ENCODE peak calls at places on chromosomes 2 and 18, in four cellular contexts. H, A, D and E are unnamed samples.

GRCh38 chr2:9692392-9693137 is 61.8 kb upstream of the YWHAQ start:
- DNase-seq in A (no peak), D (peak), H (peak), E (no peak)

GRCh38 chr2:214542866-214543265 is 132.0 kb downstream of the VWC2L start:
- DNase-seq in H (no peak), A (no peak), D (no peak), E (no peak)

GRCh38 chr2:169840747-169841142 is 13.5 kb downstream of the UBR3 start:
- DNase-seq in H (no peak), A (no peak), D (no peak), E (no peak)

GRCh38 chr2:160068906-160069305 is 6.5 kb upstream of the PLA2R1 start:
- DNase-seq in A (no peak), D (no peak), H (no peak), E (no peak)

GRCh38 chr2:152587187-152587947 is 129.9 kb downstream of the PRPF40A start:
- DNase-seq in A (no peak), H (no peak), D (no peak), E (no peak)

GRCh38 chr18:41144444-41144843 is 810.6 kb upstream of the PIK3C3 start:
- DNase-seq in H (no peak), A (no peak), D (no peak), E (no peak)

GRCh38 chr2:197889041-197889440 is 84.6 kb downstream of the PLCL1 start:
- DNase-seq in D (no peak), H (no peak), A (no peak), E (no peak)

GRCh38 chr2:5995832-5996231 is 303.6 kb downstream of the SOX11 start:
- DNase-seq in A (no peak), D (no peak), H (no peak), E (no peak)

GRCh38 chr2:220077488-220077887 is 450.1 kb downstream of the SLC4A3 start:
- DNase-seq in H (no peak), D (no peak), A (no peak), E (no peak)

GRCh38 chr2:159134979-159135378 is 151.5 kb downstream of the WDSUB1 start:
- DNase-seq in H (no peak), A (no peak), D (no peak), E (no peak)

GRCh38 chr2:109295781-109296117 is 166.7 kb downstream of the SH3RF3 start:
- DNase-seq in D (no peak), A (no peak), H (no peak), E (no peak)

GRCh38 chr18:58396144-58396543 is 232.7 kb downstream of the ALPK2 start:
- DNase-seq in H (no peak), D (no peak), A (no peak), E (no peak)

GRCh38 chr2:140442319-140442718 is 1662.1 kb upstream of the NXPH2 start:
- DNase-seq in H (no peak), D (no peak), A (no peak), E (no peak)

GRCh38 chr18:35183846-35184245 is 57.0 kb upstream of the ZNF397 start:
- DNase-seq in A (no peak), D (no peak), H (no peak), E (no peak)

GRCh38 chr2:101360229-101360628 is 27.1 kb downstream of the CREG2 start:
- DNase-seq in H (no peak), A (no peak), D (no peak), E (no peak)

GRCh38 chr2:172806426-172807008 is 70.9 kb downstream of the RAPGEF4 start:
- DNase-seq in A (peak), D (no peak), H (peak), E (peak)